ENCODE peak calls at places on chromosome 10, in eight cellular contexts. E is adrenal gland, I is IMR-90, B is testis, V is stomach, K is right lobe of liver, Z is suprapubic skin, A is spleen. M is an unnamed sample.

GRCh38 chr10:79044036-79044664 is 24.6 kb upstream of the ZMIZ1 start:
- DNase-seq in E (no peak), K (no peak), Z (peak; percentile 41), A (peak; percentile 58), B (no peak), I (no peak), V (no peak), M (no peak)

GRCh38 chr10:6044060-6044459 is 18.1 kb downstream of the IL2RA start:
- DNase-seq in A (no peak), E (no peak), Z (no peak), B (no peak), I (no peak), K (no peak), V (no peak), M (no peak)

GRCh38 chr10:95336702-95337101 is 45.9 kb upstream of the PDLIM1 start:
- DNase-seq in I (no peak), B (no peak), A (no peak), V (no peak), Z (no peak), E (no peak), K (no peak), M (no peak)

GRCh38 chr10:69232736-69233135 is 12.6 kb downstream of the HKDC1 start:
- DNase-seq in V (no peak), K (no peak), Z (no peak), B (no peak), A (peak; percentile 53), I (no peak), E (no peak), M (no peak)

GRCh38 chr10:99938563-99938962 is 71.2 kb downstream of the DNMBP start:
- DNase-seq in A (no peak), I (peak; percentile 72), K (no peak), V (no peak), E (no peak), Z (no peak), B (no peak), M (no peak)

GRCh38 chr10:132414402-132415016 is 17.5 kb downstream of the PWWP2B start:
- DNase-seq in Z (no peak), I (no peak), A (peak; percentile 68), B (no peak), V (no peak), E (no peak), K (no peak), M (no peak)

GRCh38 chr10:112565434-112566053 is 118.5 kb downstream of the VTI1A start:
- DNase-seq in B (peak; percentile 59), A (no peak), K (peak; percentile 48), V (peak; percentile 30), Z (no peak), I (peak; percentile 72), E (peak; percentile 22), M (peak; percentile 49)

GRCh38 chr10:15140640-15141039 is 27.9 kb downstream of the NMT2 start:
- DNase-seq in V (no peak), A (no peak), I (no peak), Z (no peak), E (no peak), B (no peak), K (no peak), M (no peak)

GRCh38 chr10:78624791-78625190 is 444.0 kb upstream of the ZMIZ1 start:
- DNase-seq in B (no peak), K (no peak), I (no peak), V (no peak), E (no peak), A (no peak), Z (no peak), M (no peak)

GRCh38 chr10:113199459-113199858 is 249.4 kb downstream of the TCF7L2 start:
- DNase-seq in E (no peak), B (no peak), A (no peak), I (peak; percentile 75), V (no peak), Z (no peak), K (no peak), M (no peak)

GRCh38 chr10:34528320-34528719 is 286.8 kb downstream of the PARD3 start:
- DNase-seq in I (peak; percentile 93), K (no peak), A (no peak), Z (no peak), V (no peak), B (no peak), E (peak; percentile 48), M (no peak)

GRCh38 chr10:70619271-70620019 is 16.9 kb upstream of the PRF1 start:
- DNase-seq in K (no peak), A (no peak), V (no peak), E (no peak), B (no peak), Z (no peak), I (peak; percentile 29), M (no peak)

GRCh38 chr10:67115972-67116371 is 190.1 kb downstream of the LRRTM3 start:
- DNase-seq in B (no peak), A (no peak), E (no peak), I (no peak), V (no peak), K (no peak), Z (no peak), M (no peak)

GRCh38 chr10:84225424-84226173 is at the start of gene LRIT2:
- DNase-seq in B (no peak), V (no peak), I (no peak), E (no peak), K (no peak), Z (no peak), A (no peak), M (no peak)

GRCh38 chr10:78331391-78331922 is 297.8 kb downstream of the RPS24 start:
- DNase-seq in E (no peak), V (no peak), I (peak; percentile 76), A (no peak), K (peak; percentile 18), B (no peak), Z (no peak), M (peak; percentile 8)

GRCh38 chr10:34985823-34986222 is 104.3 kb downstream of the CUL2 start:
- DNase-seq in B (peak; percentile 22), K (no peak), E (no peak), A (no peak), I (no peak), Z (no peak), V (no peak), M (no peak)

GRCh38 chr10:86613905-86614304 is 40.4 kb upstream of the OPN4 start:
- DNase-seq in A (no peak), V (no peak), B (no peak), E (no peak), Z (no peak), K (no peak), I (peak; percentile 42), M (no peak)

DNA sequence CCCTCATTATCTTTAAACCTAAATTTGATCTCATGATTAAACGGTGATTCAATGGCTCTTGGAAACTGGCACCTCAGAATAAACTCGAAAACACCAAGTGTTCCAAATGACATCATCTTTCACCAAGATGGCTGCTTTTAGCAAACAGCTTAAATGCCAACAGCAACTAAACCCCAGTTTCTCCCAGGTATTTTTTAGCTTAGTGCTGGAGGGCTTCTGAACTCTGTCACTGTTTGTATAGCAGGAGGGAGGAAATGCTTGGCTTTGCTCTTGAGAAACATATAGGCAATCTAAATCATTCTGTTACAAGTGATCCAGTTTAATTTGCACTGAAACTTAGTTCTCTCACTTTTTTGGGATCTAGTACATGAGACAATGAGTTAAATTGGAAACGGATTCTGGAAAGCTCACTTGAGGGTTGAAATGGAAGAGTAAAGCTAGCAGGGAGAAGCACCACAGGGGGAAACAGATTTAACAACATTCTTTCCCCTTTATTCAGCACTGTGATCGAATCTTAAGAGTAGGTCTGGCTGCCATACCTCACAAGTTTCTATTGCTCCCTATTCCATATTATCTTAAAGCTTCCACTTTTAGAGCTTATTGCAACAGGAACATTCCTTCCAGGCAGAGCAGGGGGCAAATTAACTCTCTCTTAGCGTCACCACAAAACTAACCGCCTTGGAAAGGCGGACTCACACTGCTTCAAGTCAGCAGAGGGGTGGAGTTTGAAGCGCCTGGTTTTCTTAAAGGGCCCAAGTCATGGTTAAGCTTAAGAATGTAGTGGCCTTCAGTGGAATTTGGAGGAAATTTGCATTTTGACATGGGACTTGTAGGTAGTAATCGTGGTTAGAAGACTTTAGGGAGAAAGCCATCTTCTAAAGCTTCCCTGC is 1.8 kb upstream of the CCDC6 start:
- DNase-seq in Z (no peak), K (peak; percentile 54), B (peak; percentile 93), E (peak; percentile 78), I (peak; percentile 85), V (peak; percentile 64), A (no peak), M (peak; percentile 85)
- TF ChIP-seq POLR2A in Z (no peak), K (peak; percentile 39), B (no peak), E (peak; percentile 55), I (no peak), V (no peak), A (no peak), M (peak; percentile 91)

GRCh38 chr10:75547391-75548298 is 116.2 kb downstream of the LRMDA start:
- DNase-seq in I (peak; percentile 9), E (no peak), Z (no peak), K (no peak), V (no peak), B (no peak), A (no peak), M (peak; percentile 12)
- TF ChIP-seq POLR2A in I (no peak), E (no peak), Z (no peak), K (no peak), V (no peak), B (no peak), A (no peak), M (no peak)

DNA sequence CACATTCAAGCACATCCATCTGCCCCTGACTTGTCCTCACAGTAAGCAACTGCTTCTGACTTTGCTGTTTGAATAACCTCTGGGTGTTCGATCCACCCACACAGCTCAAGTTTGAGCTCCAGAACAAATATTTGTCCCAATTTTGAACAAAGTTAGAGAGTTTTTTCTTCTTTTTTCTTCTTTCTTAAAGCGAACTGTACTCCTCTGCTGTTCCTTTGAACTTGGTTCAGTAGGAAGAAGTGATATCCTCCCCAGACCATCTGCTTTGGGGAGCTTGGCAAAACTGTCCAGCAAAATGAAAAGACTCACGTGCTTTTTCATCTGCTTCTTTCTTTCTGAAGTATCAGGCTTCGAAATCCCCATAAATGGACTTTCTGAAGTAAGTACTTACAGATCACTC is at the start of gene ITIH2:
- DNase-seq in B (no peak), I (no peak), A (no peak), Z (no peak), V (no peak), E (no peak), K (no peak), M (no peak)
- TF ChIP-seq POLR2A in B (no peak), I (no peak), A (no peak), Z (no peak), V (no peak), E (no peak), K (peak; percentile 27), M (no peak)

GRCh38 chr10:110207805-110208613 is 604 bp downstream of the MXI1 start:
- DNase-seq in Z (no peak), V (peak; percentile 37), A (peak; percentile 88), K (no peak), I (peak; percentile 17), B (peak; percentile 78), E (peak; percentile 71), M (no peak)

GRCh38 chr10:110209399-110209925 is 2.1 kb downstream of the MXI1 start:
- DNase-seq in B (peak; percentile 65), K (peak; percentile 70), V (no peak), Z (peak; percentile 84), A (peak; percentile 86), I (peak; percentile 65), E (peak; percentile 85), M (peak; percentile 76)

GRCh38 chr10:110209926-110210662 is 2.7 kb downstream of the MXI1 start:
- DNase-seq in E (peak; percentile 75), K (peak; percentile 53), I (peak; percentile 29), B (no peak), V (peak; percentile 71), A (peak; percentile 91), Z (peak; percentile 82), M (peak; percentile 64)

GRCh38 chr10:110206988-110207804 is at the start of gene MXI1:
- DNase-seq in V (peak; percentile 84), B (peak; percentile 95), Z (peak; percentile 83), K (peak; percentile 83), I (peak; percentile 82), A (peak; percentile 91), E (peak; percentile 91), M (peak; percentile 70)

GRCh38 chr10:110208614-110209398 is 1.4 kb downstream of the MXI1 start:
- DNase-seq in B (peak; percentile 60), E (peak; percentile 57), A (peak; percentile 82), V (peak; percentile 30), Z (no peak), K (no peak), I (peak; percentile 46), M (peak; percentile 33)
- TF ChIP-seq POLR2A in B (no peak), E (no peak), A (no peak), V (no peak), Z (no peak), K (no peak), I (no peak), M (no peak)